ENCODE peak calls at places on chromosomes 3 and 15, in eight cellular contexts. H, W, X, I, J, K, F and Z are unnamed samples.

GRCh38 chr3:192802957-192803899 is 75.9 kb upstream of the FGF12 start:
- DNase-seq in X (no peak), K (no peak), H (no peak), W (peak), I (peak), F (no peak), J (no peak), Z (no peak)

GRCh38 chr3:31546152-31546551 is 13.4 kb downstream of the STT3B start:
- DNase-seq in W (no peak), I (peak), K (no peak), X (no peak), F (no peak), J (no peak), H (no peak), Z (no peak)

GRCh38 chr15:37425541-37425940 is 325.2 kb upstream of the MEIS2 start:
- DNase-seq in I (no peak), W (no peak), H (no peak), J (no peak), F (no peak), X (no peak), K (no peak), Z (no peak)

GRCh38 chr3:101141135-101141534 is 147.9 kb upstream of the ABI3BP start:
- DNase-seq in W (no peak), J (no peak), I (no peak), X (no peak), F (no peak), H (no peak), K (no peak), Z (no peak)

GRCh38 chr3:127091376-127091775 is 101.6 kb upstream of the PRR23E start:
- DNase-seq in H (no peak), F (no peak), I (no peak), J (no peak), W (no peak), K (no peak), X (no peak), Z (no peak)

GRCh38 chr3:51024765-51025681 is 350.3 kb downstream of the DOCK3 start:
- DNase-seq in I (no peak), K (no peak), H (no peak), J (peak), W (no peak), F (peak), X (peak), Z (no peak)

GRCh38 chr15:55917881-55918296 is 75.5 kb downstream of the NEDD4 start:
- DNase-seq in J (no peak), I (peak), F (no peak), W (peak), H (peak), X (no peak), K (no peak), Z (no peak)

GRCh38 chr3:73401058-73401457 is 223.7 kb downstream of the PDZRN3 start:
- DNase-seq in I (no peak), F (no peak), K (no peak), W (no peak), H (no peak), J (no peak), X (no peak), Z (no peak)

GRCh38 chr15:30791239-30791638 is 112.5 kb upstream of the FAN1 start:
- DNase-seq in H (no peak), J (no peak), W (no peak), I (no peak), K (peak), X (no peak), F (no peak), Z (no peak)